ENCODE peak calls at places on chromosomes 16 and 17, in seven cellular contexts. H is NCI-H69; P is activated CD4-positive, alpha-beta T cell treated with anti-CD3 and anti-CD28 coated beads, Interleukin-2, amount 10 ng/mL, durations not matched to agents 7 days and 5 days; U is non-pigmented ciliary epithelial cell; B is iris pigment epithelial cell; L is globus pallidus; I is MCF 10A. K is an unnamed sample.

GRCh38 chr16:25011891-25012499 is 3.2 kb downstream of the ARHGAP17 start:
- DNase-seq in H (peak), P (no peak), U (no peak), B (peak), L (no peak), I (no peak), K (no peak)

GRCh38 chr16:10817963-10818941 is at the start of gene TVP23A:
- DNase-seq in H (peak), P (no peak), U (no peak), B (no peak), L (no peak), I (no peak), K (no peak)

GRCh38 chr17:48601528-48602430 is 3.0 kb downstream of the HOXB6 start:
- DNase-seq in H (peak), P (no peak), U (no peak), B (no peak), L (no peak), I (no peak), K (no peak)

GRCh38 chr16:83005653-83006160 is 378.9 kb downstream of the CDH13 start:
- DNase-seq in H (no peak), P (no peak), U (no peak), B (peak), L (no peak), I (no peak), K (no peak)

GRCh38 chr17:20066253-20066652 is 57.1 kb downstream of the SPECC1 start:
- DNase-seq in H (peak), P (no peak), U (no peak), B (peak), L (no peak), I (peak), K (no peak)

GRCh38 chr16:85145188-85145587 is 32.9 kb upstream of the CIBAR2 start:
- DNase-seq in H (no peak), P (no peak), U (no peak), B (no peak), L (no peak), I (no peak), K (no peak)

GRCh38 chr17:45118691-45119090 is 13.6 kb downstream of the PLCD3 start:
- DNase-seq in H (no peak), P (no peak), U (no peak), B (no peak), L (no peak), I (no peak), K (no peak)

GRCh38 chr17:30234954-30235353 is 543 bp downstream of the SLC6A4 start:
- DNase-seq in H (no peak), P (peak), U (no peak), B (no peak), L (no peak), I (no peak), K (no peak)

GRCh38 chr16:20510323-20510722 is 59.0 kb downstream of the ACSM2A start:
- DNase-seq in H (no peak), P (no peak), U (no peak), B (no peak), L (no peak), I (no peak), K (no peak)

GRCh38 chr17:9729034-9729650 is 62.2 kb downstream of the DHRS7C start:
- DNase-seq in H (peak), P (peak), U (no peak), B (peak), L (peak), I (peak), K (peak)

GRCh38 chr17:3754458-3755334 is 31.0 kb downstream of the HASPIN start:
- DNase-seq in H (peak), P (peak), U (no peak), B (no peak), L (no peak), I (peak), K (no peak)

K was measured in OCI-LY7.